ENCODE peak calls at places on chromosomes 13 and 19, in seven cellular contexts. B is H1, L is neuronal stem cell, Z is mesendoderm, H is H9, P is mesenchymal stem cell, I is trophoblast cell. Q is an unnamed sample.

GRCh38 chr13:73168993-73169401 is 110.2 kb downstream of the KLF5 start:
- DNase-seq in B (peak), L (no peak), Z (no peak), H (no peak), P (no peak), I (peak), Q (peak)

GRCh38 chr13:76948139-76948538 is at the start of gene ACOD1:
- DNase-seq in B (no peak), L (no peak), Z (no peak), H (no peak), P (no peak), I (peak), Q (no peak)

GRCh38 chr13:38391341-38391740 is 41.7 kb downstream of the UFM1 start:
- DNase-seq in B (no peak), L (no peak), Z (no peak), H (no peak), P (no peak), I (no peak), Q (no peak)

GRCh38 chr19:45125975-45126493 is 33.1 kb downstream of the PPP1R37 start:
- DNase-seq in B (peak), L (peak), Z (peak), H (peak), P (peak), I (peak), Q (peak)

GRCh38 chr19:1000095-1000494 is at the start of gene GRIN3B:
- DNase-seq in B (no peak), L (peak), Z (peak), H (peak), P (peak), I (peak), Q (peak)

GRCh38 chr19:12778020-12778904 is 2.9 kb upstream of the HOOK2 start:
- DNase-seq in B (no peak), L (no peak), Z (peak), H (peak), P (peak), I (peak), Q (peak)

GRCh38 chr13:112714366-112714765 is 24.5 kb downstream of the ATP11A start:
- DNase-seq in B (no peak), L (no peak), Z (no peak), H (no peak), P (no peak), I (no peak), Q (no peak)

GRCh38 chr13:94641432-94641941 is 39.8 kb downstream of the GPR180 start:
- DNase-seq in B (no peak), L (no peak), Z (no peak), H (no peak), P (peak), I (peak), Q (peak)

GRCh38 chr19:23470873-23471555 is 75.7 kb upstream of the ZNF91 start:
- DNase-seq in B (no peak), L (no peak), Z (no peak), H (no peak), P (no peak), I (peak), Q (no peak)

GRCh38 chr19:48292798-48293197 is 22.9 kb downstream of the ZNF114 start:
- DNase-seq in B (no peak), L (no peak), Z (peak), H (no peak), P (peak), I (peak), Q (peak)

GRCh38 chr19:50447053-50447452 is 14.4 kb downstream of the MYBPC2 start:
- DNase-seq in B (no peak), L (no peak), Z (no peak), H (no peak), P (no peak), I (no peak), Q (no peak)

GRCh38 chr13:59680429-59681024 is 483.2 kb downstream of the DIAPH3 start:
- DNase-seq in B (no peak), L (no peak), Z (peak), H (no peak), P (peak), I (peak), Q (peak)

GRCh38 chr13:42649761-42650289 is 75.9 kb downstream of the TNFSF11 start:
- DNase-seq in B (no peak), L (no peak), Z (no peak), H (no peak), P (peak), I (no peak), Q (no peak)

GRCh38 chr13:110297771-110298170 is 9.2 kb downstream of the COL4A1 start:
- DNase-seq in B (no peak), L (no peak), Z (no peak), H (no peak), P (no peak), I (no peak), Q (no peak)

GRCh38 chr13:83340170-83340569 is 542.1 kb downstream of the SLITRK1 start:
- DNase-seq in B (no peak), L (no peak), Z (no peak), H (no peak), P (no peak), I (no peak), Q (no peak)

GRCh38 chr19:8145969-8146368 is 3.4 kb downstream of the FBN3 start:
- DNase-seq in B (no peak), L (no peak), Z (peak), H (peak), P (no peak), I (peak), Q (no peak)

GRCh38 chr13:39616087-39616694 is 13.2 kb upstream of the LHFPL6 start:
- DNase-seq in B (no peak), L (peak), Z (peak), H (peak), P (peak), I (peak), Q (peak)

GRCh38 chr19:1307320-1307719 is 21.6 kb downstream of the EFNA2 start:
- DNase-seq in B (no peak), L (no peak), Z (no peak), H (no peak), P (no peak), I (peak), Q (no peak)

GRCh38 chr13:87311165-87311564 is 360.0 kb upstream of the SLITRK5 start:
- DNase-seq in B (no peak), L (no peak), Z (no peak), H (no peak), P (peak), I (no peak), Q (no peak)

GRCh38 chr13:79646880-79647279 is 165.9 kb downstream of the NDFIP2 start:
- DNase-seq in B (no peak), L (no peak), Z (no peak), H (no peak), P (no peak), I (no peak), Q (no peak)

GRCh38 chr13:64675256-64675892 is 2554.8 kb downstream of the PCDH9 start:
- DNase-seq in B (no peak), L (no peak), Z (peak), H (no peak), P (peak), I (peak), Q (peak)

GRCh38 chr19:46299004-46299509 is 2.2 kb downstream of the HIF3A start:
- DNase-seq in B (no peak), L (no peak), Z (no peak), H (no peak), P (peak), I (no peak), Q (peak)

GRCh38 chr19:33900817-33901216 is 104.1 kb downstream of the KCTD15 start:
- DNase-seq in B (no peak), L (no peak), Z (no peak), H (no peak), P (no peak), I (no peak), Q (no peak)

GRCh38 chr13:76016799-76017198 is 380.7 kb downstream of the LMO7 start:
- DNase-seq in B (no peak), L (peak), Z (peak), H (peak), P (no peak), I (peak), Q (peak)

GRCh38 chr13:75345191-75345590 is 136.8 kb downstream of the TBC1D4 start:
- DNase-seq in B (no peak), L (no peak), Z (no peak), H (no peak), P (no peak), I (no peak), Q (peak)

GRCh38 chr19:45403781-45404556 is 900 bp downstream of the PPP1R13L start:
- DNase-seq in B (no peak), L (no peak), Z (peak), H (peak), P (peak), I (peak), Q (no peak)

GRCh38 chr13:80359459-80360297 is 18.8 kb upstream of the SPRY2 start:
- DNase-seq in B (peak), L (peak), Z (peak), H (peak), P (peak), I (no peak), Q (no peak)

GRCh38 chr13:36806102-36806501 is 12.9 kb upstream of the RFXAP start:
- DNase-seq in B (no peak), L (no peak), Z (no peak), H (no peak), P (no peak), I (no peak), Q (no peak)

GRCh38 chr19:44552324-44552723 is 22.8 kb upstream of the CEACAM20 start:
- DNase-seq in B (peak), L (no peak), Z (peak), H (peak), P (peak), I (peak), Q (no peak)

GRCh38 chr13:99916366-99917103 is 55.0 kb downstream of the ZIC5 start:
- DNase-seq in B (no peak), L (no peak), Z (peak), H (no peak), P (peak), I (peak), Q (peak)

GRCh38 chr19:1252221-1252817 is 3.9 kb downstream of the MIDN start:
- DNase-seq in B (no peak), L (no peak), Z (peak), H (no peak), P (peak), I (peak), Q (peak)

GRCh38 chr19:43806848-43807247 is 4.6 kb upstream of the LYPD5 start:
- DNase-seq in B (no peak), L (no peak), Z (no peak), H (no peak), P (no peak), I (no peak), Q (no peak)

GRCh38 chr19:54457773-54458647 is 5.6 kb downstream of the LENG9 start:
- DNase-seq in B (no peak), L (no peak), Z (no peak), H (no peak), P (no peak), I (no peak), Q (no peak)

GRCh38 chr13:34085199-34085598 is 267.2 kb downstream of the RFC3 start:
- DNase-seq in B (no peak), L (no peak), Z (no peak), H (no peak), P (peak), I (no peak), Q (no peak)

DNA sequence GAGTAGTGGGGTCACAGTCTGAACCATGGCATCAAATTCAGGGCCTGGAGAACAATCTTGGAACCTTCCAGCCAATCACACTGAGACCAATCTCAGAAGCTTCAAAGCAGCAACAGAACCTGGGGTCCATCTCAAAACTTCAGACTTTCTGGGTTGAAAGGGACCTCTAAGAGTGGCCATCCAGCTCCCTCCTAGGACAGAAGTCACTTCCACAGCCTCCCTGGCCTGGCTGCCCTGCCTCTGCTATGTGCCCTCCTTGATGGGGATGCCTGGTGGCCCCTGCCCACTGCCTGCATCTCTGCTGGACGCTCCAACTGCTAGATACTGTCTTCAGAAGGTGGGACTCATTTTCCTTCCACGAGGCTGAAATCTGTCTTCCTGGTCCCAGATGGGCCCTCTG is 1.8 kb downstream of the TLE2 start:
- DNase-seq in B (no peak), L (no peak), Z (no peak), H (no peak), P (no peak), I (no peak), Q (no peak)
- H3K4ac ChIP-seq in B (no peak), L (no peak), Z (no peak), H (no peak), P (no peak), I (no peak), Q (no peak)

DNA sequence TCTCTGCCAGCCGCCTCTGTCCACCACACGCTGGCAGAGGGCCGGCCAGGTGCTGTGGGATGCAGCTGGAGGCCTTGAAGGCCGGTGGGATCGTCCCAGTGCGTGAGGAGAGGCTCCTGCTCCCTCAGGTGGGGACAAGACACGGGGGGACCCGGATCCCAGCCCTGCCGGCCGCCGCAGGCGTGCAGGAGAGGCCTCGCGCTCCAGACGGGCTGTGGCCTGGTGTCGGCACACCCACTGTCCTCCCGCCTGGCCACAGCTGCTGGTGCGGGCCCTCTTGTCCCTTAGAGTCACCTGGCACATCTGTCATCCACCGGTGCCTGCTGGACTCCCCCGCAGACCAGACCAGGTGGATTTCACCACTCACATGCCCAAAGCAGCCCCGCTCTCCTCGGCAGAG is 18.1 kb upstream of the GNA15 start:
- DNase-seq in B (no peak), L (no peak), Z (no peak), H (no peak), P (no peak), I (no peak), Q (no peak)
- H2AK5ac ChIP-seq in B (no peak), L (no peak), Z (no peak), H (no peak), P (no peak), I (no peak), Q (no peak)

DNA sequence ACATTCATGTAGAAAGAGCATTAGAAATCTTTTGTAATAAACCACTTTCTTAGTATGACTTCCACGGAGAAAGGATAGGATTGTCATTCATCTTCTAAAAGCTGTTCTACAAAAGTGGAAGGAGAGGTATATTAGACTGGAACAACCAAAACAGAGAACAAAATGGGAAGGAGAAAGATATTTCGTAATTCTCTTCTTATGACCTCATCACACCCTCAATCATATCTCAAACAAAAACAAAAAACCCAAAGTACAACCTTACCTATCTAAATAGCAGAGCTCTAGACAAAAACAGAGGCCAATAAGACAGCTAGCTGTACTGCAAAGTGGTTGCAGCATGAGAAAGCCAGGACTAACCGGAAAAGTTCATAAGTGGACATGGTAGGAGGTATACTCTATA is 46.3 kb downstream of the DACH1 start:
- DNase-seq in B (no peak), L (no peak), Z (no peak), H (no peak), P (no peak), I (no peak), Q (no peak)
- H3K4ac ChIP-seq in B (no peak), L (no peak), Z (no peak), H (no peak), P (no peak), I (no peak), Q (no peak)

GRCh38 chr13:78247362-78247761 is 328.7 kb upstream of the EDNRB start:
- DNase-seq in B (no peak), L (no peak), Z (no peak), H (no peak), P (no peak), I (no peak), Q (no peak)

GRCh38 chr13:78238911-78239310 is 320.3 kb upstream of the EDNRB start:
- DNase-seq in B (no peak), L (no peak), Z (no peak), H (no peak), P (no peak), I (no peak), Q (no peak)

GRCh38 chr13:78239681-78240080 is 321.1 kb upstream of the EDNRB start:
- DNase-seq in B (no peak), L (no peak), Z (peak), H (peak), P (no peak), I (no peak), Q (peak)

GRCh38 chr13:78241278-78241919 is 322.8 kb upstream of the EDNRB start:
- DNase-seq in B (peak), L (peak), Z (peak), H (peak), P (peak), I (peak), Q (peak)
- H2AK5ac ChIP-seq in B (no peak), L (no peak), Z (no peak), H (no peak), P (no peak), I (no peak), Q (no peak)

GRCh38 chr13:63311587-63311986 is 1895.9 kb upstream of the PCDH20 start:
- DNase-seq in B (no peak), L (no peak), Z (no peak), H (no peak), P (no peak), I (no peak), Q (no peak)
- H3K4ac ChIP-seq in B (no peak), L (no peak), Z (no peak), H (no peak), P (no peak), I (no peak), Q (no peak)

DNA sequence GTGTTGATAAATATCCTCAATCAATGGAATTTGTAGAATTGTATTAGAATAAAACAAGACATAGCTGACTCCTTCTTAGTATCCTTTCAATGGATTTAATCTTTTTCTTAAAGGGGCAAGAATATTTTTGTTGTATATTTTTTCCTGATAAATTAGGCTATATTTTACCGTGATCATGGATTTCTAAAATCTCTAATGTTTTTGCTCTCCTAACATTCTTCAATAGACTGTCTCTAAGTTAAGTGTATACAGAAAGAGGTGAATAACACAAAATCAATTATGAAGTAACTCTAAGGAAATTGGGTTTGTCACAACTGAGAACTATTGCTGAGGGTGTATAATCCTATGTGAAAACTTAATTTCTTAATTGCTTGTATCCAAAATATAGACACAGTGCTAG is at the start of gene OR7E24:
- DNase-seq in B (no peak), L (no peak), Z (no peak), H (no peak), P (no peak), I (no peak), Q (no peak)
- H2AK5ac ChIP-seq in B (no peak), L (no peak), Z (no peak), H (no peak), P (no peak), I (no peak), Q (no peak)

Q was measured in IMR-90.